ENCODE peak calls at places on chromosome 15, in five cellular contexts. S, V, Z, U and I are unnamed samples.

GRCh38 chr15:78322243-78322642 is 17.9 kb upstream of the CRABP1 start:
- DNase-seq in U (no peak), V (no peak), Z (no peak), S (no peak), I (no peak)

GRCh38 chr15:69400850-69401249 is 13.3 kb upstream of the KIF23 start:
- DNase-seq in U (no peak), S (no peak), Z (no peak), V (no peak), I (no peak)

GRCh38 chr15:70111203-70112017 is 13.7 kb upstream of the TLE3 start:
- DNase-seq in S (peak), U (no peak), V (peak), Z (no peak), I (peak)

GRCh38 chr15:64883997-64884511 is 27.6 kb upstream of the ANKDD1A start:
- DNase-seq in S (no peak), V (no peak), U (no peak), Z (peak), I (no peak)

GRCh38 chr15:81611679-81612078 is 237.7 kb upstream of the TMC3 start:
- DNase-seq in V (no peak), S (no peak), U (no peak), Z (no peak), I (no peak)

GRCh38 chr15:48025118-48025517 is 95.7 kb upstream of the SLC24A5 start:
- DNase-seq in Z (no peak), U (no peak), S (no peak), V (no peak), I (no peak)

GRCh38 chr15:79923068-79923514 is 26.3 kb upstream of the MTHFS start:
- DNase-seq in S (peak), Z (no peak), U (peak), V (peak), I (peak)

GRCh38 chr15:40441012-40441735 is 421 bp downstream of the BAHD1 start:
- DNase-seq in V (peak), S (peak), Z (no peak), U (no peak), I (peak)

GRCh38 chr15:38038659-38039442 is 104.4 kb downstream of the TMCO5A start:
- DNase-seq in V (no peak), S (no peak), U (no peak), Z (no peak), I (no peak)

GRCh38 chr15:62942411-62942810 is 100.1 kb upstream of the TPM1 start:
- DNase-seq in Z (no peak), U (no peak), V (no peak), S (no peak), I (no peak)

GRCh38 chr15:93829115-93829849 is 402.1 kb upstream of the MCTP2 start:
- DNase-seq in S (no peak), V (no peak), Z (no peak), U (no peak), I (no peak)

GRCh38 chr15:74044267-74045110 is 37.9 kb downstream of the GOLGA6A start:
- DNase-seq in Z (no peak), V (no peak), U (no peak), S (no peak), I (no peak)

GRCh38 chr15:72312605-72313447 is 7.1 kb downstream of the CELF6 start:
- DNase-seq in S (peak), Z (no peak), U (peak), V (peak), I (peak)
- TF ChIP-seq ATF2 in S (no peak), Z (no peak), U (no peak), V (no peak), I (no peak)

GRCh38 chr15:49135893-49136292 is 19.5 kb downstream of the COPS2 start:
- DNase-seq in U (no peak), Z (no peak), V (no peak), S (no peak), I (no peak)
- TF ChIP-seq CREB1 in U (no peak), Z (no peak), V (no peak), S (no peak), I (no peak)

GRCh38 chr15:66911131-66911700 is 154.2 kb upstream of the SMAD3 start:
- DNase-seq in Z (no peak), S (no peak), U (no peak), V (no peak), I (no peak)

GRCh38 chr15:66907826-66908502 is 157.4 kb upstream of the SMAD3 start:
- DNase-seq in V (no peak), S (no peak), U (peak), Z (peak), I (no peak)

GRCh38 chr15:66906660-66907059 is 158.7 kb upstream of the SMAD3 start:
- DNase-seq in S (no peak), U (no peak), Z (no peak), V (no peak), I (no peak)

GRCh38 chr15:66909381-66909890 is 156.0 kb upstream of the SMAD3 start:
- DNase-seq in S (no peak), V (no peak), Z (no peak), U (no peak), I (no peak)

GRCh38 chr15:66908503-66909095 is 156.8 kb upstream of the SMAD3 start:
- DNase-seq in V (no peak), S (no peak), Z (no peak), U (no peak), I (no peak)
- TF ChIP-seq ATF2 in V (no peak), S (no peak), Z (no peak), U (no peak), I (no peak)

GRCh38 chr15:84586641-84587160 is 14.1 kb upstream of the ZSCAN2 start:
- DNase-seq in S (no peak), V (no peak), U (no peak), Z (no peak), I (no peak)

GRCh38 chr15:84594617-84595290 is 6.1 kb upstream of the ZSCAN2 start:
- DNase-seq in V (no peak), Z (no peak), U (peak), S (no peak), I (no peak)

GRCh38 chr15:84591815-84592214 is 9.0 kb upstream of the ZSCAN2 start:
- DNase-seq in Z (no peak), V (no peak), U (no peak), S (no peak), I (no peak)

GRCh38 chr15:84588053-84588874 is 12.5 kb upstream of the ZSCAN2 start:
- DNase-seq in Z (no peak), V (peak), U (peak), S (peak), I (peak)

DNA sequence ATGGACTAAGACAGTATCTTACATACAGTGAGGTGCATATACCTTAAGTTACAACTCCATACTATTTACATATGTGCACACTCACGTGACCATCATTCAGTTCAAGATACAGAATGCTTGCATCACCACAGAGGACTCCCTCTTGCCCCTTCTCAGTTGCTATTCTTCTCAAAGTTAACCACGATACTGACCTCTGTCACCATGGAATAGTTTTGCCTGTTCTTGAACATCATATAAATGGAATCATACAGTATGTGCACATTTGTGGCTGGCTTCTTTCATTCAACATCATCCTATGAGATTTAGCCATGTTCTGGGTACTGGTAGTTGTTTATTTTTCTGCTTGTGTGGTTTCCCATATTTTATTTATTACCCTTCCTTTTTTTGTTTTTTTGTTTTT is 10.4 kb upstream of the ZSCAN2 start:
- DNase-seq in V (no peak), Z (no peak), U (no peak), S (no peak), I (no peak)
- TF ChIP-seq CREB1 in V (no peak), Z (no peak), U (no peak), S (no peak), I (no peak)

GRCh38 chr15:83282859-83283812 is 1.3 kb downstream of the BNC1 start:
- DNase-seq in U (no peak), S (peak), V (no peak), Z (no peak), I (peak)
- TF ChIP-seq ATF2 in U (no peak), S (no peak), V (no peak), Z (no peak), I (no peak)

GRCh38 chr15:34682673-34683072 is 72.1 kb downstream of the GJD2 start:
- DNase-seq in Z (no peak), S (no peak), U (no peak), V (no peak), I (no peak)

GRCh38 chr15:34684351-34684750 is 70.4 kb downstream of the GJD2 start:
- DNase-seq in U (no peak), V (no peak), Z (no peak), S (no peak), I (no peak)

DNA sequence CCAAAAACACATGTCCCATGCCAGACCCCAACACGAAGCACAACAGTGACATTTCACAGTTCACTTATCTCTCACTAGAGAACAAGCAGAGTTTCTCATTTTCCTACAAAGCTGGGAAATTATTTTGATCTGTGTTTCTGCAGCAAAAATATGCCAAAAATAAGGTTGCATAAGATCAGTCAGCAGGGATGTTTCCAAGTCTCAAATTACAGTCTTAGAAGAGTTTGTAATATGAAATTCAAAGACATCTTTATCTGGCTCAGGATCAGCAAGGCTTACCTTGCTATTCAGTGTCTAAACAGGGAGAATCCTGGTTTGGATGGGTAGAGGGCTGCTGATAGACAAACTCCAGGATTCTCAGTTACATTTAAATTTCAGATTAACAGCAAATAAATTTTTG is 75.5 kb downstream of the GJD2 start:
- DNase-seq in V (no peak), S (no peak), U (no peak), Z (no peak), I (no peak)
- TF ChIP-seq CREB1 in V (no peak), S (no peak), U (no peak), Z (no peak), I (no peak)

GRCh38 chr15:90141646-90142045 is 39.4 kb upstream of the IDH2 start:
- DNase-seq in V (peak), U (no peak), Z (no peak), S (no peak), I (no peak)

GRCh38 chr15:90145761-90146160 is 43.5 kb upstream of the IDH2 start:
- DNase-seq in U (no peak), V (no peak), S (no peak), Z (no peak), I (no peak)

GRCh38 chr15:90143176-90143655 is 40.9 kb upstream of the IDH2 start:
- DNase-seq in Z (no peak), S (peak), V (peak), U (no peak), I (peak)

GRCh38 chr15:90145259-90145658 is 43.0 kb upstream of the IDH2 start:
- DNase-seq in S (no peak), Z (no peak), V (no peak), U (no peak), I (no peak)

DNA sequence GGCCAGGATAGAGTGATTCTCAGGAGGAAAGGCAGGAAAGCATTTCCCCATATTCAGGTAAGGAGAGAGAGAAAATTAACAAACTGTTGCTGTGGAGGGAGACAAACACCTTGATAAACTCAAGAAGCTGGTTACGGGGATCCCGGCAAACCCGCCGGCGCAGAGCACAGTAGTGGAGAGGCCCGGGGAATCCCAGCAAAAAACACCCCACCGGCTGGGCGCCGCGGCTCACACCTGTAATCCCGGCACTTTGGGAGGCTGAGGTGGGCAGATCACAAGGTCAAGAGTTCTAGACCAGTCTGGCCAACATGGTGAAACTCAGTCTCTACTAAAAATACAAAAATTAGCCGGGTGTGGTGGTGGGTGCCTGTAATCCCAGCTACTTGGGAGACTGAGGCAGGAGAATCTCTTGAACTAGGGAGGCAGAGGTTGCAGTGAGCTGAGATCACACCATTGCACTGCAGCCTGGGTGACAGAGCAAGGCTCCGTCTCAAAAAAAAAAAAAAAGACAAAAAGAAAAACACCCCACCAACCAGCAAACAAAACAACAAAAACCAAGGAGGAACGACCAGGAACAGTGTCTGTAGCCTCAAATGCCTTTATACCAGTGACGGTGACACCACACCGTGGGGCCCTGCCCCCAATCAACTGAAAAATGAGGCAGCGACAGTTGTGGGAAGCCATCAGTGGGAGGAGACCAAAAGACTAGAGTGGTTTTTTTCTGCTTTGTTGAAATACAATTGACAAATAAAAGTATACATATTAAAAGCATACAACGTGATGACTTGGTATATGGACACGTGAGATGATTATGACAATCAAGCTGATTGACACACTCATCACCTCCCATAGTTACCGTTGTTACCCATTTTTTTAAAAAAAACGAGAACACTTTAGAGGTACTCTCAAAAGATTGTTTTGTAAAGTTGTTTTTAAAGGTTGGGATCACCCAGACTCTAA is 40.2 kb upstream of the IDH2 start:
- DNase-seq in Z (no peak), V (peak), S (no peak), U (no peak), I (no peak)
- TF ChIP-seq ATF2 in Z (no peak), V (no peak), S (no peak), U (no peak), I (no peak)

DNA sequence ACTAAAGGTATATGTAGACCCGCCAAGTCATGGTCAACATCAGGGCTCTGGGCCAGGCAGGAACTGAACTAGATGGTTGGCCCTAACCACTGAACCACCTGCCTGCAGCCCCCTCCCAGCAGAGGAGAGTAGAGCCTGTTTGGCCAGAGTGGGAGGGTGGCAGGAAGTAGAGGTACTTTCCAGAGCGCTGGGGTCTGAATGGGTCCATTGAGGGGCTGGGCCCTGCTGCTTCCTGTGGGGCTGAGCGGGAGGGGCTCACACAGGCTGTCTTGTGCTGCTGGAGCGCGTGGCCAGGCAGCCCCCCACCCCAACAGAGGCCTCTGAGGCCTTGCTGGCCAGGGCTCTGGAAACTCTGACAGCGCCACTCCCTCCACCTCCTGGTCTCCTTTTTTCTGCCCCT is 17.4 kb downstream of the CSPG4 start:
- DNase-seq in S (no peak), U (no peak), V (no peak), Z (no peak), I (no peak)
- TF ChIP-seq CREB1 in S (no peak), U (no peak), V (no peak), Z (no peak), I (no peak)